ENCODE peak calls at places on chromosomes 6 and 20, in four cellular contexts. One of them, this sample, is unnamed.

GRCh38 chr6:118725944-118726343 is 74.6 kb upstream of the CEP85L start:
- DNase-seq in fibroblast of mammary gland: no peak
- DNase-seq in IMR-90: no peak
- DNase-seq in A549: no peak
- DNase-seq in this sample: peak

GRCh38 chr6:117222861-117223260 is 42.5 kb upstream of the VGLL2 start:
- DNase-seq in fibroblast of mammary gland: no peak
- DNase-seq in IMR-90: no peak
- DNase-seq in A549: no peak
- DNase-seq in this sample: no peak

GRCh38 chr20:237479-237878 is 10.4 kb downstream of the DEFB129 start:
- DNase-seq in fibroblast of mammary gland: no peak
- DNase-seq in IMR-90: peak
- DNase-seq in A549: no peak
- DNase-seq in this sample: no peak

GRCh38 chr6:5139828-5140771 is 55.0 kb downstream of the PPP1R3G start:
- DNase-seq in fibroblast of mammary gland: no peak
- DNase-seq in IMR-90: no peak
- DNase-seq in A549: no peak
- DNase-seq in this sample: no peak

GRCh38 chr6:1470040-1470439 is 80.7 kb downstream of the FOXF2 start:
- DNase-seq in fibroblast of mammary gland: no peak
- DNase-seq in IMR-90: no peak
- DNase-seq in A549: no peak
- DNase-seq in this sample: no peak

GRCh38 chr20:60627751-60628565 is 624.1 kb upstream of the CDH4 start:
- DNase-seq in fibroblast of mammary gland: no peak
- DNase-seq in IMR-90: no peak
- DNase-seq in A549: no peak
- DNase-seq in this sample: no peak

GRCh38 chr20:32231847-32232246 is 24.2 kb downstream of the POFUT1 start:
- DNase-seq in fibroblast of mammary gland: no peak
- DNase-seq in IMR-90: peak
- DNase-seq in A549: no peak
- DNase-seq in this sample: no peak

GRCh38 chr20:23823621-23824324 is 2.8 kb downstream of the CST2 start:
- DNase-seq in fibroblast of mammary gland: no peak
- DNase-seq in IMR-90: no peak
- DNase-seq in A549: no peak
- DNase-seq in this sample: no peak

GRCh38 chr20:17295151-17295726 is 68.4 kb downstream of the PCSK2 start:
- DNase-seq in fibroblast of mammary gland: no peak
- DNase-seq in IMR-90: no peak
- DNase-seq in A549: no peak
- DNase-seq in this sample: no peak

GRCh38 chr20:16615199-16615598 is 42.0 kb upstream of the KIF16B start:
- DNase-seq in fibroblast of mammary gland: peak
- DNase-seq in IMR-90: peak
- DNase-seq in A549: no peak
- DNase-seq in this sample: peak

GRCh38 chr6:165766457-165766856 is 103.4 kb upstream of the PDE10A start:
- DNase-seq in fibroblast of mammary gland: no peak
- DNase-seq in IMR-90: peak
- DNase-seq in A549: no peak
- DNase-seq in this sample: peak

GRCh38 chr6:90464507-90464906 is 122.4 kb downstream of the MAP3K7 start:
- DNase-seq in fibroblast of mammary gland: no peak
- DNase-seq in IMR-90: no peak
- DNase-seq in A549: no peak
- DNase-seq in this sample: no peak

GRCh38 chr6:149233056-149233715 is 84.3 kb upstream of the TAB2 start:
- DNase-seq in fibroblast of mammary gland: peak
- DNase-seq in IMR-90: peak
- DNase-seq in A549: peak
- DNase-seq in this sample: peak

GRCh38 chr6:8215631-8216030 is 113.3 kb upstream of the EEF1E1 start:
- DNase-seq in fibroblast of mammary gland: peak
- DNase-seq in IMR-90: peak
- DNase-seq in A549: no peak
- DNase-seq in this sample: peak

GRCh38 chr6:55713411-55713810 is 134.4 kb upstream of the HMGCLL1 start:
- DNase-seq in fibroblast of mammary gland: peak
- DNase-seq in IMR-90: peak
- DNase-seq in A549: no peak
- DNase-seq in this sample: no peak

GRCh38 chr6:42306439-42307140 is 88.9 kb upstream of the MRPS10 start:
- DNase-seq in fibroblast of mammary gland: no peak
- DNase-seq in IMR-90: no peak
- DNase-seq in A549: no peak
- DNase-seq in this sample: no peak

GRCh38 chr6:138115877-138116660 is 8.8 kb upstream of the PERP start:
- DNase-seq in fibroblast of mammary gland: peak
- DNase-seq in IMR-90: peak
- DNase-seq in A549: peak
- DNase-seq in this sample: peak

GRCh38 chr6:159608961-159609673 is 83.9 kb downstream of the SOD2 start:
- DNase-seq in fibroblast of mammary gland: peak
- DNase-seq in IMR-90: peak
- DNase-seq in A549: peak
- DNase-seq in this sample: peak

GRCh38 chr6:125300992-125301434 is 754 bp downstream of the HDDC2 start:
- DNase-seq in fibroblast of mammary gland: peak
- DNase-seq in IMR-90: peak
- DNase-seq in A549: no peak
- DNase-seq in this sample: peak

GRCh38 chr20:1935696-1936366 is 40.6 kb downstream of the SIRPA start:
- DNase-seq in fibroblast of mammary gland: no peak
- DNase-seq in IMR-90: no peak
- DNase-seq in A549: no peak
- DNase-seq in this sample: peak

GRCh38 chr6:157613011-157613522 is 210.0 kb upstream of the SNX9 start:
- DNase-seq in fibroblast of mammary gland: peak
- DNase-seq in IMR-90: peak
- DNase-seq in A549: peak
- DNase-seq in this sample: peak

GRCh38 chr6:111461860-111462259 is 21.2 kb downstream of the REV3L start:
- DNase-seq in fibroblast of mammary gland: no peak
- DNase-seq in IMR-90: no peak
- DNase-seq in A549: no peak
- DNase-seq in this sample: no peak

GRCh38 chr6:64497634-64498033 is 862.0 kb downstream of the PHF3 start:
- DNase-seq in fibroblast of mammary gland: no peak
- DNase-seq in IMR-90: no peak
- DNase-seq in A549: no peak
- DNase-seq in this sample: no peak

GRCh38 chr6:30781697-30782424 is 37.5 kb upstream of the IER3 start:
- DNase-seq in fibroblast of mammary gland: peak
- DNase-seq in IMR-90: peak
- DNase-seq in A549: peak
- DNase-seq in this sample: peak

GRCh38 chr20:17896247-17896723 is 72.3 kb downstream of the SNX5 start:
- DNase-seq in fibroblast of mammary gland: peak
- DNase-seq in IMR-90: no peak
- DNase-seq in A549: no peak
- DNase-seq in this sample: no peak

GRCh38 chr6:36958775-36959554 is 4.4 kb downstream of the PI16 start:
- DNase-seq in fibroblast of mammary gland: no peak
- DNase-seq in IMR-90: no peak
- DNase-seq in A549: no peak
- DNase-seq in this sample: no peak

GRCh38 chr6:146543211-146543939 is at the start of gene RAB32:
- DNase-seq in fibroblast of mammary gland: peak
- DNase-seq in IMR-90: peak
- DNase-seq in A549: peak
- DNase-seq in this sample: peak

GRCh38 chr6:12331951-12332749 is 42.0 kb downstream of the EDN1 start:
- DNase-seq in fibroblast of mammary gland: no peak
- DNase-seq in IMR-90: peak
- DNase-seq in A549: peak
- DNase-seq in this sample: peak

GRCh38 chr6:111759413-111759835 is 113.8 kb downstream of the FYN start:
- DNase-seq in fibroblast of mammary gland: no peak
- DNase-seq in IMR-90: peak
- DNase-seq in A549: no peak
- DNase-seq in this sample: no peak

GRCh38 chr6:81806793-81807565 is 54.5 kb upstream of the TENT5A start:
- DNase-seq in fibroblast of mammary gland: no peak
- DNase-seq in IMR-90: no peak
- DNase-seq in A549: no peak
- DNase-seq in this sample: no peak

GRCh38 chr6:107323133-107323785 is 136.1 kb downstream of the PDSS2 start:
- DNase-seq in fibroblast of mammary gland: peak
- DNase-seq in IMR-90: peak
- DNase-seq in A549: no peak
- DNase-seq in this sample: peak

GRCh38 chr6:79513111-79513510 is 24.1 kb downstream of the LCA5 start:
- DNase-seq in fibroblast of mammary gland: no peak
- DNase-seq in IMR-90: no peak
- DNase-seq in A549: no peak
- DNase-seq in this sample: no peak

GRCh38 chr20:62817975-62818591 is 1.2 kb downstream of the COL9A3 start:
- DNase-seq in fibroblast of mammary gland: no peak
- DNase-seq in IMR-90: no peak
- DNase-seq in A549: no peak
- DNase-seq in this sample: no peak
- H3K4me3 ChIP-seq in fibroblast of mammary gland: no peak
- H3K4me3 ChIP-seq in IMR-90: no peak
- H3K4me3 ChIP-seq in A549: no peak
- H3K4me3 ChIP-seq in this sample: no peak

DNA sequence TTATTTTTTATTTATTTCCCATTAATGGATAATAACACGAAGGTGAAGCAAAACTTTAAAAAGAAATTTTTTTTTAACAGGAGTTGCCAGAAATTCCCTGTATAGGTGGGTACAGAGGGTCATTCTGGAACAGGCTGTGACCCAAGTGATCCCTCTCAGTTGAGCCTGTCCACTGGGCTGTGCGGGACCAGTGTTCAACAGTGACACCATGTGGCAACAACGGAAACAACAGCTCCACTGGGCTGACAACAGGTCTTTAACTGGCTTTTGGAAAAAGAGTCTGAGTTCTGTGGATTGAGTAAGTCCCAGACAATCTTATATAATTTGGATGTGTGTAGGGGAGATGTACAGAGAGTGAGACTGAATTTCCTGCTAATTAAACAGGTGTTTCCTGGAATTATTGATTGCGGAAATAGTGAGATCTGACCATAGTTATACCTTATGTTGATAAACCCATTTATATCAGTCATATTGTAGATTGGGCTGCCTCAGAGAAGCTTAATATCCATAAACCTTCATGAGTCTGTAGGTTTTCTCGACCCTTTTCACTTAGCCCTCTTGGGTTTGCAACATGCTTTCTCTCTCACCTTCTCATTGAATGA is 17.6 kb downstream of the KIAA1755 start:
- DNase-seq in fibroblast of mammary gland: peak
- DNase-seq in IMR-90: no peak
- DNase-seq in A549: no peak
- DNase-seq in this sample: peak
- TF ChIP-seq CTCF in fibroblast of mammary gland: peak
- TF ChIP-seq CTCF in IMR-90: peak
- TF ChIP-seq CTCF in A549: peak
- TF ChIP-seq CTCF in this sample: peak

GRCh38 chr20:58923117-58923712 is 57.8 kb upstream of the NELFCD start:
- DNase-seq in fibroblast of mammary gland: no peak
- DNase-seq in IMR-90: no peak
- DNase-seq in A549: no peak
- DNase-seq in this sample: no peak
- H3K4me3 ChIP-seq in fibroblast of mammary gland: no peak
- H3K4me3 ChIP-seq in IMR-90: no peak
- H3K4me3 ChIP-seq in A549: no peak
- H3K4me3 ChIP-seq in this sample: no peak

DNA sequence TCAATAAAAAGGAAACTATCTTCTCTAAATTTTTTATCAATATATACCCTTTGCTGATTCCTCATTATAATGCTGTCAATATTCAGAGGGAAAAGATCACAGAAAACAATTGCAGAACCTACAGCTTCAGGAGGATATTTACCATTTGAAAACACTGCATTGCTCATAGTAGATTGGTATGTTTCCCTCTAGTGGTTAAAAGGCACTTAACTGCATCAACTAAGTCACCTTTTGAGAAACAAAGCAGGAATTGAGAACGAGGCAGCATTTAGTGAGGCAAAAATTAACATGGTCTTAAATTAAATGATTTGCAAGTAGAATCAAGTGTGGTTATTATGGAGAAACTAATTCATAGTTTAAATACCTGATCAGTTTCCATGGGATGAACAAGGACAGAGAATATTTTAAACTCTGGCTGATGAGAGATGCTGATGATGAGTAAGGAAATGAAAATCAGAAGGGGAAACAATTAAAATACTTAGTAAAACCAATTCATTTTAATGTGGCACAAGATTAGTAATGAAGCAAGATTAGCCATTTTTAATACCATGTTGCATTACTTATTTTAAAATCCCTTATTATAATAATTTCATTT is 642.1 kb downstream of the EPHA7 start:
- DNase-seq in fibroblast of mammary gland: peak
- DNase-seq in IMR-90: peak
- DNase-seq in A549: no peak
- DNase-seq in this sample: peak
- TF ChIP-seq CTCF in fibroblast of mammary gland: peak
- TF ChIP-seq CTCF in IMR-90: peak
- TF ChIP-seq CTCF in A549: no peak
- TF ChIP-seq CTCF in this sample: no peak